ENCODE peak calls at places on chromosomes 1 and 21, in nine cellular contexts. A is MM.1S, W is neural progenitor cell, G is GM23338, E is colonic mucosa, J is body of pancreas, X is dorsolateral prefrontal cortex, K is endothelial cell, P is cardiac fibroblast. O is an unnamed sample.

GRCh38 chr1:206556748-206557635 is 49.7 kb downstream of the RASSF5 start:
- DNase-seq in X (peak), G (peak), P (peak), K (peak), A (peak), W (peak), E (peak), J (peak), O (peak)

GRCh38 chr1:116377564-116378529 is 4.8 kb downstream of the ATP1A1 start:
- DNase-seq in W (no peak), J (peak), K (no peak), G (no peak), X (peak), E (peak), A (no peak), P (peak), O (peak)

GRCh38 chr1:161046574-161047167 is 894 bp upstream of the USF1 start:
- DNase-seq in X (no peak), A (peak), G (no peak), W (no peak), P (no peak), E (no peak), J (no peak), K (no peak), O (peak)

GRCh38 chr1:220791959-220792358 is 5.2 kb downstream of the MTARC1 start:
- DNase-seq in E (no peak), P (peak), A (no peak), G (no peak), K (no peak), X (no peak), W (no peak), J (no peak), O (no peak)

GRCh38 chr1:23122023-23122738 is 46.5 kb downstream of the LUZP1 start:
- DNase-seq in A (no peak), J (peak), G (peak), X (no peak), K (no peak), E (peak), W (peak), P (peak), O (no peak)

GRCh38 chr1:64967381-64967780 is 1.0 kb upstream of the JAK1 start:
- DNase-seq in K (peak), W (peak), J (no peak), G (no peak), X (no peak), P (no peak), A (peak), E (peak), O (no peak)

GRCh38 chr21:14617040-14617393 is 70.9 kb upstream of the SAMSN1 start:
- DNase-seq in P (no peak), K (no peak), J (no peak), E (no peak), W (no peak), A (no peak), G (peak), X (no peak), O (no peak)

GRCh38 chr1:199948587-199949280 is 78.8 kb upstream of the NR5A2 start:
- DNase-seq in P (peak), E (no peak), J (no peak), K (no peak), W (no peak), A (peak), X (no peak), G (no peak), O (no peak)

GRCh38 chr1:169601096-169601881 is 15.0 kb upstream of the F5 start:
- DNase-seq in E (no peak), K (no peak), A (peak), P (peak), X (no peak), G (peak), J (no peak), W (peak), O (peak)

GRCh38 chr1:56550132-56550531 is 29.2 kb downstream of the PLPP3 start:
- DNase-seq in A (no peak), G (peak), X (no peak), P (no peak), W (peak), E (no peak), K (no peak), J (no peak), O (no peak)

GRCh38 chr21:14120091-14120734 is 90.5 kb downstream of the LIPI start:
- DNase-seq in A (peak), G (peak), J (peak), E (peak), K (peak), P (no peak), W (peak), X (peak), O (peak)

GRCh38 chr1:21175670-21176581 is 771 bp downstream of the EIF4G3 start:
- DNase-seq in E (peak), A (peak), P (peak), J (peak), X (no peak), G (peak), W (peak), K (peak), O (peak)
- TF ChIP-seq CTCF in E (no peak), A (no peak), P (no peak), J (no peak), X (no peak), G (no peak), W (peak), K (no peak), O (no peak)

GRCh38 chr1:110824192-110824591 is 48.8 kb upstream of the CD53 start:
- DNase-seq in W (no peak), G (no peak), X (no peak), A (no peak), E (no peak), K (no peak), P (no peak), J (no peak), O (no peak)

GRCh38 chr1:110829955-110830553 is 42.9 kb upstream of the CD53 start:
- DNase-seq in W (peak), K (peak), A (peak), G (peak), E (peak), J (no peak), X (no peak), P (peak), O (peak)
- TF ChIP-seq CTCF in W (peak), K (peak), A (peak), G (peak), E (peak), J (peak), X (peak), P (peak), O (peak)

DNA sequence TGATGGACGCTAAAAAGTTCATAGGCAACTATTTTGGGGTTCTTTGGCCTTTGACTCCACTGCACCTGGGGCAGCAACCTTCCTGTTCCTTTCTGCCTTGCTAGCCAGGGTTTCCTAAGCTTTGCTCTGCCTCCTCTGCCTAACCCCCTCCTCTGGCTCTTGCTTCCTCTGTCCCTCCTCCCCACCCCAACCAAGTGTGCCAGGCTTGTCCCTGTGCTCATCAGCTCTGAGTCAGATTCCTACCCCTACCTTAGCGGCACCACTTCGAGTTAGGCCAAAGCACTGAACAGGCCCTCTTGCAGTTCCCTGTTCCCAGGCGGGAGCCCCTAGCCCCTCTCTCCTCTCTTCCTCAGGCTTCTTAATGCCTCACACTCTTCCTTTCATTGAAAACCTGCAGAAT is 74.8 kb upstream of the HAO2 start:
- DNase-seq in J (no peak), G (peak), X (no peak), E (no peak), A (no peak), W (no peak), P (no peak), K (no peak), O (no peak)
- TF ChIP-seq CTCF in J (no peak), G (no peak), X (no peak), E (no peak), A (no peak), W (no peak), P (no peak), K (no peak), O (no peak)

GRCh38 chr1:54488065-54488750 is 59.8 kb upstream of the ACOT11 start:
- DNase-seq in X (peak), E (peak), A (peak), J (peak), G (peak), W (peak), K (peak), P (peak), O (peak)

GRCh38 chr1:54488831-54489626 is 59.0 kb upstream of the ACOT11 start:
- DNase-seq in J (peak), W (peak), P (peak), A (peak), G (peak), K (peak), X (peak), E (peak), O (peak)

GRCh38 chr1:54490361-54491248 is 57.4 kb upstream of the ACOT11 start:
- DNase-seq in E (peak), K (no peak), A (no peak), G (peak), W (peak), X (no peak), J (no peak), P (no peak), O (no peak)

GRCh38 chr1:54487571-54488050 is 60.4 kb upstream of the ACOT11 start:
- DNase-seq in J (peak), G (peak), E (peak), A (no peak), X (peak), K (no peak), W (peak), P (peak), O (no peak)

DNA sequence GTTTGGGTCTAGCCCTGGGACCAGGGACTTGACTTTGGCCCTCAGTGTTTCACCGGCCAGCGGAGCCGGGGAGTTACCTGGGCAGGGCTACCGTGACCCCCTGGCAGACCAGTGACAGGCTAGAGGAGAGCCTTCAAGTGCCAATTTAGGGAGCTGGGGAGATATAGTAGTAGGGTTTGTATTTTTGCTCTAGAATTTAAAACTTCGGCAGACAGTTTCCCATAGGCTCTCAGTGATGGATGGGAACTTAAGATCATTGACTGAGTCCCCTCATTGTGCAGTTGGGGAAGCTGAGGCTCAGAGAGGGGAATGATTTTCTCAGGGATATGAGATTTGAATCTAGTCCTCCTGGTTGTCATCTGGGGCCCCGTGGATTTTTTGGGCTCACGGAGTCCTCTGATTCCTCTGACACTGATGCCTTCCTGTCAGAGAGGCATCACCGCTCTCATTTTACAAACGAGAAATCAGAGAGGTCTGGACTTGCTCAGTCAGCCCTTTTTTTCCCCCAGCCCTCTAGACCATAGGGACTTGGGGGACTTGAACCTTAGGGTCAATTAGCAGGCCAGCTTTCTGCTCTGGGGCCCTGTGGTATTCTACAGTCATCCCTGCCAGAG is 58.3 kb upstream of the ACOT11 start:
- DNase-seq in J (no peak), A (no peak), X (no peak), E (no peak), P (no peak), K (no peak), G (no peak), W (no peak), O (no peak)
- TF ChIP-seq CTCF in J (no peak), A (no peak), X (no peak), E (no peak), P (no peak), K (peak), G (no peak), W (no peak), O (no peak)

GRCh38 chr1:27403065-27403726 is 10.8 kb downstream of the GPR3 start:
- DNase-seq in K (no peak), W (peak), G (peak), E (peak), A (no peak), P (peak), J (no peak), X (no peak), O (no peak)
- TF ChIP-seq CTCF in K (no peak), W (peak), G (peak), E (no peak), A (no peak), P (peak), J (no peak), X (no peak), O (peak)

DNA sequence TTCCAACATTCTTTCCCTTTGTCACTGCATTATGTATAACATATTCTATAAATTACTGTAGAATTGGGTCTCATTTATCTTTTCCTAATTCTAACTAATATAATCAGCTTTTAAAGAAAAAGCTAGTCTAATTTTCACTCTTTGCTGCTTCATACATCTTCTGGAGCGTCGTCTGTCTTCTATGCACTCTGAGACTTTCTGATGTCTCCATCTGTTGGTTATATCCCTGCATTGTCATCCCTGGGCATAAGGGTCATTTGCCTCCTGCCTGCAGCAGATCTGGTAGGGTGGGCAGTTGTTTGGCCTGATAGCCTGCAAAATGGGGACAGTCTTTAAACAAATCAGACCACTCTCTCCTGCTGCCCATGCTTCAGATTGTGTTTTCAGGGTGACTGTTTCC is 40.8 kb upstream of the DYNLT5 start:
- DNase-seq in W (peak), A (no peak), K (no peak), E (no peak), J (no peak), P (peak), G (peak), X (no peak), O (no peak)
- TF ChIP-seq CTCF in W (peak), A (peak), K (no peak), E (no peak), J (no peak), P (peak), G (peak), X (peak), O (peak)

GRCh38 chr1:159835366-159835765 is 8.7 kb downstream of the SLAMF8 start:
- DNase-seq in A (no peak), G (no peak), W (no peak), P (no peak), X (no peak), E (no peak), K (no peak), J (no peak), O (no peak)

GRCh38 chr1:159839135-159839849 is 12.6 kb downstream of the SLAMF8 start:
- DNase-seq in J (no peak), K (no peak), P (no peak), G (no peak), A (no peak), E (no peak), W (no peak), X (no peak), O (peak)

GRCh38 chr1:159832309-159832708 is 5.6 kb downstream of the SLAMF8 start:
- DNase-seq in E (no peak), K (no peak), G (no peak), X (no peak), W (no peak), A (no peak), J (no peak), P (no peak), O (no peak)

GRCh38 chr1:159838715-159839114 is 12.0 kb downstream of the SLAMF8 start:
- DNase-seq in J (no peak), E (no peak), P (no peak), X (no peak), K (no peak), G (no peak), A (no peak), W (no peak), O (no peak)

DNA sequence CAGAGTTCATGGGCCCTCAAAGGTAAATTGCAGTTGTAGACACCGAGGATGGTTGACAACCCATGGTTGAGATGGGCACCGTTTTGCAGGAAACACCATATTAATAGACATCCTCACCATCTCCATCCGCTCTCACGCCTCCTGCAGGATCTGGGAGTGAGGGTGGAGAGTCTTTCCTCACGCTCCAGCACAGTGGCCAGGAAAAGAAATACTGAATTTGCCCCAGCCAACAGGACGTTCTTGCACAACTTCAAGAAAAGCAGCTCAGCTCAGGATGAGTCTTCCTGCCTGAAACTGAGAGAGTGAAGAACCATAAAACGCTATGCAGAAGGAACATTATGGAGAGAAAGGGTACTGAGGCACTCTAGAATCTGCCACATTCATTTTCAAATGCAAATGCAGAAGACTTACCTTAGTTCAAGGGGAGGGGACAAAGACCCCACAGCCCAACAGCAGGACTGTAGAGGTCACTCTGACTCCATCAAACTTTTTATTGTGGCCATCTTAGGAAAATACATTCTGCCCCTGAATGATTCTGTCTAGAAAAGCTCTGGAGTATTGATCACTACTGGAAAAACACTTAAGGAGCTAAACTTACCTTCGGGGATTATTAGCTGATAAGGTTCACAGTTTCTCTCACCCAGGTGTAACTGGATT is 9.3 kb downstream of the SLAMF8 start:
- DNase-seq in X (no peak), E (no peak), W (no peak), P (no peak), K (no peak), A (no peak), J (no peak), G (peak), O (no peak)
- TF ChIP-seq CTCF in X (no peak), E (no peak), W (peak), P (peak), K (no peak), A (peak), J (no peak), G (peak), O (no peak)

GRCh38 chr21:39022901-39023693 is 160.2 kb downstream of the PSMG1 start:
- DNase-seq in G (peak), J (peak), X (no peak), E (no peak), W (no peak), A (no peak), K (no peak), P (peak), O (no peak)
- TF ChIP-seq CTCF in G (peak), J (peak), X (no peak), E (no peak), W (peak), A (no peak), K (no peak), P (no peak), O (no peak)

O was measured in GM10248.